ENCODE peak calls at places on chromosome 15, in seven cellular contexts. E is left ventricle myocardium inferior; S is stimulated activated CD4-positive, alpha-beta T cell treated with anti-CD3 and anti-CD28 coated beads, Interleukin-1b, Interleukin-23, amount 100 ng/mL, for 48 hours; U is H9; L is epithelial cell of prostate; W is GM04504; H is aorta. O is an unnamed sample.

GRCh38 chr15:37112171-37112570 is 11.8 kb upstream of the MEIS2 start:
- DNase-seq in L (no peak), E (no peak), H (no peak), U (no peak), W (no peak), S (no peak), O (no peak)

GRCh38 chr15:73284073-73284472 is 84.7 kb downstream of the HCN4 start:
- DNase-seq in H (no peak), L (no peak), W (no peak), E (no peak), U (no peak), S (no peak), O (no peak)

GRCh38 chr15:25542648-25543047 is 103.8 kb upstream of the UBE3A start:
- DNase-seq in E (no peak), L (no peak), U (no peak), S (no peak), H (no peak), W (no peak), O (no peak)

GRCh38 chr15:77784361-77785292 is 151.9 kb upstream of the LINGO1 start:
- DNase-seq in E (no peak), L (no peak), W (no peak), U (peak), S (peak), H (no peak), O (no peak)

GRCh38 chr15:101185770-101186169 is 66.1 kb downstream of the CHSY1 start:
- DNase-seq in L (no peak), S (no peak), U (no peak), W (no peak), H (no peak), E (no peak), O (no peak)

GRCh38 chr15:80970018-80970657 is 19.5 kb downstream of the MESD start:
- DNase-seq in E (peak), H (no peak), U (no peak), L (no peak), S (peak), W (peak), O (no peak)

GRCh38 chr15:95111969-95112368 is 880.6 kb downstream of the MCTP2 start:
- DNase-seq in U (no peak), W (no peak), H (no peak), S (no peak), L (no peak), E (no peak), O (no peak)

GRCh38 chr15:40313531-40314398 is 6.0 kb upstream of the PLCB2 start:
- DNase-seq in U (no peak), L (peak), H (peak), E (no peak), S (no peak), W (no peak), O (peak)

GRCh38 chr15:22903961-22904534 is 65.6 kb downstream of the NIPA2 start:
- DNase-seq in H (no peak), E (no peak), W (no peak), L (no peak), S (no peak), U (no peak), O (no peak)

GRCh38 chr15:33013827-33014445 is 180.6 kb downstream of the FMN1 start:
- DNase-seq in U (no peak), E (no peak), H (no peak), W (no peak), L (peak), S (no peak), O (no peak)

GRCh38 chr15:96837241-96837970 is 506.9 kb downstream of the NR2F2 start:
- DNase-seq in E (no peak), W (no peak), U (no peak), L (no peak), H (no peak), S (no peak), O (no peak)

GRCh38 chr15:63509933-63510547 is 5.6 kb downstream of the USP3 start:
- DNase-seq in W (no peak), S (no peak), E (no peak), U (no peak), L (no peak), H (no peak), O (no peak)

GRCh38 chr15:58043192-58043903 is 22.2 kb downstream of the ALDH1A2 start:
- DNase-seq in L (no peak), U (no peak), S (peak), H (peak), W (peak), E (peak), O (no peak)

GRCh38 chr15:75455982-75456531 is 4.6 kb upstream of the SIN3A start:
- DNase-seq in S (peak), H (peak), W (no peak), E (no peak), L (peak), U (peak), O (no peak)

GRCh38 chr15:93030430-93031102 is 58.4 kb downstream of the RGMA start:
- DNase-seq in H (peak), L (no peak), S (peak), E (peak), U (peak), W (peak), O (peak)

GRCh38 chr15:42919794-42920280 is 741 bp downstream of the TTBK2 start:
- DNase-seq in H (no peak), W (no peak), S (peak), L (no peak), E (no peak), U (peak), O (no peak)

GRCh38 chr15:65558997-65559760 is 28.9 kb downstream of the HACD3 start:
- DNase-seq in H (no peak), W (no peak), U (no peak), L (no peak), E (no peak), S (no peak), O (no peak)

GRCh38 chr15:78873796-78874761 is 1.4 kb downstream of the MORF4L1 start:
- DNase-seq in S (peak), L (no peak), U (no peak), H (peak), W (no peak), E (no peak), O (no peak)

GRCh38 chr15:80791004-80791403 is 11.8 kb downstream of the CEMIP start:
- DNase-seq in W (no peak), H (no peak), U (no peak), S (no peak), L (no peak), E (no peak), O (no peak)

GRCh38 chr15:73558529-73558928 is 74.7 kb downstream of the NPTN start:
- DNase-seq in E (no peak), W (no peak), L (no peak), S (no peak), H (no peak), U (no peak), O (no peak)

GRCh38 chr15:31265871-31266711 is 60.5 kb upstream of the KLF13 start:
- DNase-seq in U (peak), H (peak), W (peak), L (no peak), S (peak), E (peak), O (peak)

GRCh38 chr15:60966316-60966715 is 262.8 kb downstream of the RORA start:
- DNase-seq in H (no peak), L (no peak), E (no peak), U (no peak), W (no peak), S (no peak), O (no peak)

GRCh38 chr15:40340038-40340739 is 550 bp downstream of the CCDC9B start:
- DNase-seq in U (no peak), W (peak), L (no peak), E (peak), H (peak), S (no peak), O (peak)

GRCh38 chr15:90579213-90579612 is 49.5 kb downstream of the CRTC3 start:
- DNase-seq in L (no peak), W (no peak), S (no peak), E (no peak), U (no peak), H (no peak), O (no peak)

GRCh38 chr15:67696087-67696486 is 129.2 kb upstream of the SKOR1 start:
- DNase-seq in W (no peak), E (no peak), H (no peak), L (no peak), U (no peak), S (no peak), O (no peak)

GRCh38 chr15:99212401-99212800 is 37.0 kb downstream of the TTC23 start:
- DNase-seq in L (no peak), W (no peak), H (no peak), S (no peak), U (no peak), E (no peak), O (no peak)

GRCh38 chr15:31333820-31334219 is 7.2 kb downstream of the KLF13 start:
- DNase-seq in H (no peak), W (no peak), U (no peak), S (no peak), L (no peak), E (no peak), O (peak)

GRCh38 chr15:78353093-78353492 is 12.9 kb downstream of the CRABP1 start:
- DNase-seq in S (no peak), E (no peak), H (no peak), L (no peak), U (no peak), W (no peak), O (no peak)